ENCODE peak calls at places on chromosomes 12 and 14, in five cellular contexts. V, F, E, T and S are unnamed samples.

GRCh38 chr12:116559330-116560080 is at the start of gene MAP1LC3B2:
- DNase-seq in V (peak), F (peak), E (no peak), T (peak), S (peak)

GRCh38 chr12:49277466-49277865 is 12.6 kb downstream of the TUBA1C start:
- DNase-seq in F (no peak), T (no peak), V (no peak), E (no peak), S (no peak)

GRCh38 chr14:69331206-69331605 is 66.9 kb downstream of the ERH start:
- DNase-seq in E (no peak), V (no peak), F (no peak), T (no peak), S (no peak)

GRCh38 chr14:70698288-70698687 is 56.6 kb downstream of the TTC9 start:
- DNase-seq in T (peak), F (no peak), E (no peak), V (peak), S (no peak)

GRCh38 chr12:108856170-108856427 is 1.3 kb downstream of the SSH1 start:
- DNase-seq in V (no peak), E (no peak), T (no peak), F (no peak), S (no peak)

GRCh38 chr12:129706716-129707115 is 197.1 kb downstream of the TMEM132D start:
- DNase-seq in F (no peak), E (no peak), V (no peak), T (no peak), S (no peak)

GRCh38 chr14:94115068-94115591 is 4.6 kb downstream of the IFI27 start:
- DNase-seq in T (peak), E (no peak), V (peak), F (no peak), S (peak)

GRCh38 chr12:107759410-107759809 is 1.5 kb downstream of the PRDM4 start:
- DNase-seq in E (peak), F (no peak), T (no peak), V (no peak), S (peak)

GRCh38 chr12:56115329-56115728 is 1.1 kb upstream of the RPL41 start:
- DNase-seq in V (no peak), T (peak), F (no peak), E (no peak), S (peak)

GRCh38 chr14:50926851-50927386 is 17.4 kb downstream of the PYGL start:
- DNase-seq in T (no peak), E (no peak), V (no peak), F (no peak), S (peak)

GRCh38 chr14:49940805-49941421 is 48.0 kb downstream of the ARF6 start:
- DNase-seq in F (no peak), V (no peak), T (no peak), E (no peak), S (no peak)

GRCh38 chr14:78851189-78851588 is 681.0 kb downstream of the NRXN3 start:
- DNase-seq in V (no peak), F (no peak), E (no peak), T (no peak), S (no peak)

GRCh38 chr14:76371066-76371465 is 4.9 kb upstream of the ESRRB start:
- DNase-seq in E (no peak), V (no peak), F (no peak), T (no peak), S (no peak)

GRCh38 chr12:18716236-18716635 is 21.6 kb downstream of the PLCZ1 start:
- DNase-seq in T (no peak), E (no peak), V (no peak), F (no peak), S (no peak)

GRCh38 chr12:59803735-59804134 is 207.9 kb downstream of the SLC16A7 start:
- DNase-seq in E (no peak), F (no peak), T (no peak), V (no peak), S (no peak)

GRCh38 chr14:52844262-52845060 is 53.1 kb upstream of the GNPNAT1 start:
- DNase-seq in V (no peak), F (no peak), E (no peak), T (no peak), S (no peak)

GRCh38 chr12:130220361-130220760 is 58.1 kb downstream of the FZD10 start:
- DNase-seq in V (no peak), F (no peak), T (no peak), E (no peak), S (no peak)

GRCh38 chr14:56057071-56057865 is 60.9 kb upstream of the PELI2 start:
- DNase-seq in E (no peak), T (no peak), V (no peak), F (no peak), S (no peak)

GRCh38 chr14:25069889-25070288 is 19.9 kb upstream of the STXBP6 start:
- DNase-seq in F (no peak), V (no peak), T (no peak), E (no peak), S (no peak)

GRCh38 chr12:113422030-113422900 is at the start of gene SDSL:
- DNase-seq in F (peak), T (peak), V (peak), E (no peak), S (peak)

GRCh38 chr12:94235894-94236293 is 87.5 kb downstream of the PLXNC1 start:
- DNase-seq in F (no peak), E (no peak), T (no peak), V (no peak), S (no peak)

GRCh38 chr12:75660805-75661404 is 149.5 kb upstream of the KRR1 start:
- DNase-seq in T (no peak), F (no peak), V (no peak), E (no peak), S (no peak)

GRCh38 chr14:98867146-98867545 is 404.9 kb downstream of the BCL11B start:
- DNase-seq in F (no peak), V (no peak), T (no peak), E (no peak), S (no peak)

GRCh38 chr14:77026166-77026929 is 2.2 kb downstream of the IRF2BPL start:
- DNase-seq in T (peak), F (no peak), V (peak), E (no peak), S (peak)

GRCh38 chr12:26135010-26135420 is 10.2 kb upstream of the BHLHE41 start:
- DNase-seq in T (peak), V (peak), F (no peak), E (no peak), S (no peak)

GRCh38 chr14:52265248-52265647 is 2.2 kb upstream of the PTGDR start:
- DNase-seq in F (no peak), V (no peak), T (no peak), E (peak), S (no peak)

GRCh38 chr14:72607386-72608125 is 286.3 kb downstream of the DPF3 start:
- DNase-seq in E (no peak), F (no peak), T (no peak), V (no peak), S (no peak)

GRCh38 chr12:57591567-57592325 is 754 bp downstream of the PIP4K2C start:
- DNase-seq in E (no peak), V (peak), F (no peak), T (no peak), S (no peak)